ENCODE peak calls at places on chromosomes 2 and 18, in nine cellular contexts. T is occipital lobe; G is NCI-H2081; S is CD4-positive, alpha-beta T cell; L is KBM-7; A is neural crest cell; N is KG1; Q is kidney; F is activated gamma-delta T cell treated with Interleukin-2 at 50 U/mL for 16 hours. H is an unnamed sample.

GRCh38 chr2:219290381-219291171 is 11.4 kb downstream of the DNAJB2 start:
- DNase-seq in T (no peak), G (no peak), S (no peak), L (no peak), A (no peak), N (no peak), Q (no peak), F (no peak), H (no peak)

GRCh38 chr2:240569998-240570530 is 1.8 kb downstream of the RNPEPL1 start:
- DNase-seq in T (no peak), G (no peak), S (peak), L (no peak), A (no peak), N (no peak), Q (no peak), F (peak), H (no peak)

GRCh38 chr2:46875226-46875899 is 40.2 kb downstream of the MCFD2 start:
- DNase-seq in T (no peak), G (no peak), S (no peak), L (no peak), A (no peak), N (no peak), Q (peak), F (no peak), H (no peak)

GRCh38 chr2:189379731-189380261 is 61.5 kb upstream of the WDR75 start:
- DNase-seq in T (no peak), G (no peak), S (no peak), L (no peak), A (no peak), N (no peak), Q (no peak), F (no peak), H (no peak)

GRCh38 chr18:11752116-11752911 is 63.2 kb downstream of the GNAL start:
- DNase-seq in T (peak), G (no peak), S (no peak), L (no peak), A (peak), N (no peak), Q (no peak), F (no peak), H (no peak)

GRCh38 chr2:21837561-21837960 is 713.8 kb downstream of the TDRD15 start:
- DNase-seq in T (no peak), G (no peak), S (no peak), L (no peak), A (no peak), N (no peak), Q (no peak), F (no peak), H (no peak)

GRCh38 chr2:25063876-25064660 is 22.2 kb downstream of the EFR3B start:
- DNase-seq in T (peak), G (no peak), S (no peak), L (no peak), A (no peak), N (no peak), Q (no peak), F (no peak), H (no peak)

GRCh38 chr2:27092696-27093429 is 6.3 kb downstream of the KHK start:
- DNase-seq in T (no peak), G (no peak), S (no peak), L (no peak), A (no peak), N (no peak), Q (peak), F (no peak), H (no peak)

GRCh38 chr18:67516432-67517223 is at the start of gene DSEL:
- DNase-seq in T (peak), G (peak), S (peak), L (peak), A (peak), N (peak), Q (peak), F (peak), H (peak)

GRCh38 chr2:114022360-114023085 is 132.6 kb downstream of the ACTR3 start:
- DNase-seq in T (no peak), G (no peak), S (no peak), L (no peak), A (no peak), N (no peak), Q (no peak), F (no peak), H (no peak)

GRCh38 chr2:40401896-40402295 is 50.0 kb downstream of the SLC8A1 start:
- DNase-seq in T (no peak), G (no peak), S (no peak), L (no peak), A (no peak), N (no peak), Q (no peak), F (no peak), H (no peak)

GRCh38 chr18:36501100-36501499 is 203.6 kb downstream of the FHOD3 start:
- DNase-seq in T (no peak), G (no peak), S (no peak), L (no peak), A (no peak), N (no peak), Q (no peak), F (no peak), H (no peak)

GRCh38 chr2:162061021-162061420 is 13.0 kb downstream of the DPP4 start:
- DNase-seq in T (no peak), G (no peak), S (no peak), L (no peak), A (no peak), N (no peak), Q (no peak), F (no peak), H (no peak)

GRCh38 chr2:230358305-230358704 is 31.3 kb downstream of the SP140L start:
- DNase-seq in T (no peak), G (no peak), S (no peak), L (no peak), A (no peak), N (no peak), Q (no peak), F (no peak), H (no peak)

GRCh38 chr2:45279356-45279755 is 270.1 kb upstream of the SIX2 start:
- DNase-seq in T (no peak), G (no peak), S (no peak), L (no peak), A (no peak), N (no peak), Q (no peak), F (no peak), H (no peak)

GRCh38 chr2:96839288-96839874 is 4.4 kb downstream of the ANKRD23 start:
- DNase-seq in T (no peak), G (no peak), S (peak), L (no peak), A (no peak), N (no peak), Q (peak), F (peak), H (no peak)

H was measured in AML-193.